ENCODE peak calls at places on chromosomes 2 and 18, in four cellular contexts. W is sciatic nerve, Y is AG08395, X is left cardiac atrium. Z is an unnamed sample.

GRCh38 chr2:240436626-240437180 is 1.2 kb downstream of the GPC1 start:
- DNase-seq in Y (no peak), W (peak; percentile 65), X (peak; percentile 39), Z (peak; percentile 40)

GRCh38 chr2:118847447-118848172 is at the start of gene EN1:
- DNase-seq in X (no peak), Y (peak; percentile 94), W (no peak), Z (no peak)

GRCh38 chr2:33595385-33595784 is 3.7 kb downstream of the FAM98A start:
- DNase-seq in X (no peak), W (no peak), Y (no peak), Z (no peak)

GRCh38 chr18:48037481-48038271 is 107.2 kb upstream of the SMAD2 start:
- DNase-seq in Y (no peak), W (peak; percentile 45), X (no peak), Z (no peak)

GRCh38 chr2:147789720-147790119 is 55.1 kb upstream of the ACVR2A start:
- DNase-seq in Y (no peak), X (no peak), W (no peak), Z (peak; percentile 52)

GRCh38 chr2:62806231-62806630 is 100.7 kb downstream of the EHBP1 start:
- DNase-seq in W (no peak), Y (no peak), X (no peak), Z (peak; percentile 44)

GRCh38 chr2:23293756-23294155 is 91.2 kb upstream of the KLHL29 start:
- DNase-seq in W (no peak), X (no peak), Y (no peak), Z (no peak)

GRCh38 chr2:182642328-182642727 is 73.7 kb upstream of the DNAJC10 start:
- DNase-seq in X (peak; percentile 62), W (peak; percentile 63), Y (peak; percentile 35), Z (peak; percentile 74)

GRCh38 chr2:202339052-202339870 is 36.9 kb upstream of the BMPR2 start:
- DNase-seq in Y (peak; percentile 22), X (no peak), W (no peak), Z (peak; percentile 70)

GRCh38 chr2:180222642-180223041 is 215.5 kb upstream of the CWC22 start:
- DNase-seq in W (no peak), X (peak; percentile 31), Y (peak; percentile 74), Z (peak; percentile 28)

GRCh38 chr2:41942278-41942677 is 105.5 kb upstream of the PKDCC start:
- DNase-seq in Y (no peak), X (no peak), W (no peak), Z (no peak)

GRCh38 chr2:221502270-221502973 is 69.7 kb downstream of the EPHA4 start:
- DNase-seq in Y (peak; percentile 44), W (no peak), X (no peak), Z (peak; percentile 73)

GRCh38 chr2:62920070-62920469 is 130.6 kb upstream of the OTX1 start:
- DNase-seq in X (no peak), W (no peak), Y (no peak), Z (peak; percentile 58)

GRCh38 chr2:37602702-37603101 is 68.7 kb downstream of the CDC42EP3 start:
- DNase-seq in X (no peak), Y (no peak), W (no peak), Z (no peak)

GRCh38 chr2:214255046-214255445 is 155.8 kb upstream of the VWC2L start:
- DNase-seq in Y (no peak), W (no peak), X (no peak), Z (no peak)

GRCh38 chr2:85593023-85593422 is 2.5 kb upstream of the RNF181 start:
- DNase-seq in X (no peak), Y (no peak), W (no peak), Z (no peak)

GRCh38 chr2:224271854-224272620 is 129.9 kb downstream of the FAM124B start:
- DNase-seq in W (no peak), X (no peak), Y (no peak), Z (no peak)

GRCh38 chr2:133884739-133885381 is 316.6 kb upstream of the NCKAP5 start:
- DNase-seq in W (no peak), Y (peak; percentile 28), X (no peak), Z (peak; percentile 46)

Z was measured in ELR.